ENCODE peak calls at places on chromosomes 16 and 17, in four cellular contexts. One of them, this sample, is unnamed.

GRCh38 chr17:1769826-1770477 is 8.1 kb downstream of the SERPINF1 start:
- DNase-seq in SK-N-SH: no peak
- DNase-seq in cardiac muscle cell: no peak
- DNase-seq in effector memory CD4-positive, alpha-beta T cell: no peak
- DNase-seq in this sample: no peak

GRCh38 chr17:75130632-75131277 is 787 bp downstream of the NT5C start:
- DNase-seq in cardiac muscle cell: peak
- DNase-seq in effector memory CD4-positive, alpha-beta T cell: no peak
- DNase-seq in SK-N-SH: peak
- DNase-seq in this sample: peak

GRCh38 chr17:80246726-80247125 is 13.9 kb upstream of the RNF213 start:
- DNase-seq in cardiac muscle cell: no peak
- DNase-seq in SK-N-SH: peak
- DNase-seq in effector memory CD4-positive, alpha-beta T cell: no peak
- DNase-seq in this sample: no peak

GRCh38 chr16:72739577-72739976 is 308.4 kb downstream of the ZFHX3 start:
- DNase-seq in effector memory CD4-positive, alpha-beta T cell: no peak
- DNase-seq in cardiac muscle cell: peak
- DNase-seq in SK-N-SH: no peak
- DNase-seq in this sample: no peak

GRCh38 chr17:45305532-45306087 is 11.2 kb downstream of the MAP3K14 start:
- DNase-seq in effector memory CD4-positive, alpha-beta T cell: no peak
- DNase-seq in SK-N-SH: no peak
- DNase-seq in cardiac muscle cell: no peak
- DNase-seq in this sample: no peak

GRCh38 chr17:72393553-72393952 is 272.7 kb downstream of the SOX9 start:
- DNase-seq in cardiac muscle cell: no peak
- DNase-seq in effector memory CD4-positive, alpha-beta T cell: no peak
- DNase-seq in SK-N-SH: no peak
- DNase-seq in this sample: no peak

GRCh38 chr17:37276475-37276874 is 99.3 kb upstream of the C17orf78 start:
- DNase-seq in SK-N-SH: no peak
- DNase-seq in cardiac muscle cell: no peak
- DNase-seq in effector memory CD4-positive, alpha-beta T cell: no peak
- DNase-seq in this sample: no peak

GRCh38 chr17:69417545-69418483 is 3.3 kb downstream of the MAP2K6 start:
- DNase-seq in cardiac muscle cell: no peak
- DNase-seq in SK-N-SH: no peak
- DNase-seq in effector memory CD4-positive, alpha-beta T cell: no peak
- DNase-seq in this sample: no peak

GRCh38 chr17:6541886-6542285 is 14.5 kb downstream of the PITPNM3 start:
- DNase-seq in SK-N-SH: no peak
- DNase-seq in cardiac muscle cell: no peak
- DNase-seq in effector memory CD4-positive, alpha-beta T cell: no peak
- DNase-seq in this sample: peak

DNA sequence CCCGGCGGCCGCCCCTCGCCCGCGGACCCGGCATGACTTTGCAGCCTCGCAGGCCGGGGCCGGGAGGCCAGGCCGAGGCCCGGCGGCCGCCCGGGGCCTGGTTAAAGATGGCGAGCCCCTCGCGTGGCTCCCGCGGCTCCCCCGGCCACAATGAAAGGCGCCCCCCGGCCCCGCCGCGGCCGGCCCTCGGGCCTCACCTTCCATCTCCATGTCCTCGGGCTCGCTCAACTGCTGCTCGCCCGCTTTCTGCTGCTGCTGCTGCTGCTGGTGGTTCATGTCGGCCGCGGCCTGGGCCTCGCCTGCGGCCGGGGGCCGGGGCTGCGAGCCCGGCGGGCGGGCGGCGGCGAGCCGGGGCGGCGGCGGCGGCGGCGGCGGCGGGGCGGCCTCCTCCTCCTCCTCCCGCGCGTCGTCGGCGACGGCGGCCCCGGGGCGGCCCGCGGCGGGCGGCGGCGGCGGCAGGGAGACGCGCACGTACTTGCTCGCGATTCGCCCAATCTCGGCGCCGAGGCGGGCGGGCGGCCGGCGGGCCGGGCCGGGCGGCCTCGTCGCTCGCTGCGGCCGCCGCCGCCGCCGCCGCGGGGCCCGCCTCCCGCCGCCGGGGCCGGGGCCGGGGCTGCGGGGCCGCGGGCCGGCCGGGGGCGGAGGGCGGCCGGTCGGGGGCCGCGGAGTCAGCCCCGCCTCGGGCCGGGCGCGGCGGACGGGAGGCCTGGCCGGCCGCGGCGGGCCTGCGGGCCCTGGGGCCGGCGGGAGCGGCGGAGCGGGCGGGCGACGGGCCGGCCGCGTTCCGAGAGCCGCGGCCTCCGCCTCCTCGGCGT is 489 bp downstream of the USP7 start:
- DNase-seq in cardiac muscle cell: peak
- DNase-seq in SK-N-SH: peak
- DNase-seq in effector memory CD4-positive, alpha-beta T cell: no peak
- DNase-seq in this sample: no peak
- H3K27ac ChIP-seq in cardiac muscle cell: peak
- H3K27ac ChIP-seq in SK-N-SH: peak
- H3K27ac ChIP-seq in effector memory CD4-positive, alpha-beta T cell: peak
- H3K27ac ChIP-seq in this sample: no peak

GRCh38 chr17:43074869-43075268 is 49.8 kb downstream of the RND2 start:
- DNase-seq in cardiac muscle cell: no peak
- DNase-seq in SK-N-SH: no peak
- DNase-seq in effector memory CD4-positive, alpha-beta T cell: no peak
- DNase-seq in this sample: no peak
- H3K27ac ChIP-seq in cardiac muscle cell: no peak
- H3K27ac ChIP-seq in SK-N-SH: no peak
- H3K27ac ChIP-seq in effector memory CD4-positive, alpha-beta T cell: no peak
- H3K27ac ChIP-seq in this sample: no peak

DNA sequence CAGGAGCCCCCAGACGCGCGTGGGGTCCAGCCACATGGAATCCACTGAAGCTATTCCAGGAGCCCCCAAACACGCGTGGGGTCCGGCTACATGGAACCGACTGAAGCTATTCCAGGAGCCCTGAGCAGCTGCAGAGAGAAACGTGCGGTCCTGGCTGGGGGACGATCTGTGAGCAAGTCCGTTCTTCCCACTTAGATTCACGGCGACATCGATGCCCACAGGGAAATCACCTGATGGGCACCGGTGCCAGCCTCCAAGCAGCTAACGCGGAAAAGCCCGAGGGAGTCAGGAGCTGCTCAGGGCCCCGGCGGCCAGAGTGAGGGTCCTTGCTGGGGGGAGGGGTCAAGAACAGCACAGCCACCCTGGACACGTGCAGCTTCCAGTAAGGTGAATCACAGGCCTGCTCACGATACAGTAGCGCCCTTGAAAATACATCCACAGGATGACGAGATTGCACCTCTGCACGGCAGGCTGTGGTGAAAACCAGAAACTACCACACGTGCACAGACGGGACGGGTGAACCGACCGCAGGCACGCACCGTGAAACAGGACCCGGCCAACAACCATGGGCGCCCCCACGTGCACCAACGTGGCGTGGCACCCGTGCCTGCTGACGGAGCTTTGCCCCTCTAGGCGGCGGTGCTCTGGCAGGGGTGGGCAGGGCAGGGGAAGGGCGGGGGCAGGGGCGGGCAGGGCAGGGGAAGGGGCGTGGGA is 77.7 kb upstream of the GNG13 start:
- DNase-seq in SK-N-SH: peak
- DNase-seq in cardiac muscle cell: no peak
- DNase-seq in effector memory CD4-positive, alpha-beta T cell: no peak
- DNase-seq in this sample: no peak
- H3K27ac ChIP-seq in SK-N-SH: no peak
- H3K27ac ChIP-seq in cardiac muscle cell: no peak
- H3K27ac ChIP-seq in effector memory CD4-positive, alpha-beta T cell: no peak
- H3K27ac ChIP-seq in this sample: no peak

DNA sequence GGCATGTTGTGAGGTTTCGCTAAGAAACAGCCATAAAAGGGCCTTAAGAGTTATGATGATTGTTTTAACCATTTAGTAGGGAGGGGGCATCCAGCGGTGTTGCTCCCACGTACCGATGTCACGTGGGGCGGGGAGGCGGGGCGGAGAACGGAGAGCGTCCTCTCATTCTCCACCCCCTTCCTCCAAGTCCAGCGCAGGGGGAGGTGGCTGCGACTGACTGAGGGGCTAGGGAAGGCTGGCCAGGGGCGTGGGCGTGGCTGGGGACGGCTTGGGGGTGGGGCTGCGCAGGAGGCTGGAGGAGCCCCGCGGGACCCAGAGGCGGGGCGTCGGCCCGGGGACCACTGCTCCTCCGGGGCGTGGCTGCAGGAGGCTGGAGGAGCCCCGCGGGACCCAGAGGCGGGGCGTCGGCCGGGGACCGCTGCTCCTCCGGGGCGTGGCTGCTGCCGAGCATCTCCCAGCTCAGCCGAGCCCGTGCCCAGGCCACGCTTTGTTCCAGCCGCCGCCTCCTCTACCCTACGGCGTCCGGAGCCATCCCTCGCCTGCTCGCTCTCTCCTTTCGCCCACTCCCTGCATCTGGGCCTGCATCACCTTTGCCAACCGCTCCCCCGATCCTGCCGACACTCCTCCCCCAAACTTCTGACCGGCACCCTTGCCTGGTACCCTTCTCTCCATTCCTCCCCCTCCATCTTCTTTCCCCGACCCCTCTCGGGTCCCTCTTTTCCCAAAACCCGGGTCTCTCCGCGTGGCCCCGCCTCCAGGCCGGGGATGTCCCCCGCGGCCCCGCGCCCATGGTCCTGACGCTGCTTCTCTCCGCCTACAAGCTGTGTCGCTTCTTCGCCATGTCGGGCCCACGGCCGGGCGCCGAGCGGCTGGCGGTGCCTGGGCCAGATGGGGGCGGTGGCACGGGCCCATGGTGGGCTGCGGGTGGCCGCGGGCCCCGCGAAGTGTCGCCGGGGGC is at the start of gene SARM1:
- DNase-seq in effector memory CD4-positive, alpha-beta T cell: peak
- DNase-seq in cardiac muscle cell: peak
- DNase-seq in SK-N-SH: peak
- DNase-seq in this sample: peak
- H3K27ac ChIP-seq in effector memory CD4-positive, alpha-beta T cell: peak
- H3K27ac ChIP-seq in cardiac muscle cell: peak
- H3K27ac ChIP-seq in SK-N-SH: peak
- H3K27ac ChIP-seq in this sample: peak

GRCh38 chr16:66359811-66360608 is 6.5 kb upstream of the CDH5 start:
- DNase-seq in cardiac muscle cell: no peak
- DNase-seq in effector memory CD4-positive, alpha-beta T cell: no peak
- DNase-seq in SK-N-SH: no peak
- DNase-seq in this sample: no peak
- H3K27ac ChIP-seq in cardiac muscle cell: no peak
- H3K27ac ChIP-seq in effector memory CD4-positive, alpha-beta T cell: no peak
- H3K27ac ChIP-seq in SK-N-SH: no peak
- H3K27ac ChIP-seq in this sample: no peak

DNA sequence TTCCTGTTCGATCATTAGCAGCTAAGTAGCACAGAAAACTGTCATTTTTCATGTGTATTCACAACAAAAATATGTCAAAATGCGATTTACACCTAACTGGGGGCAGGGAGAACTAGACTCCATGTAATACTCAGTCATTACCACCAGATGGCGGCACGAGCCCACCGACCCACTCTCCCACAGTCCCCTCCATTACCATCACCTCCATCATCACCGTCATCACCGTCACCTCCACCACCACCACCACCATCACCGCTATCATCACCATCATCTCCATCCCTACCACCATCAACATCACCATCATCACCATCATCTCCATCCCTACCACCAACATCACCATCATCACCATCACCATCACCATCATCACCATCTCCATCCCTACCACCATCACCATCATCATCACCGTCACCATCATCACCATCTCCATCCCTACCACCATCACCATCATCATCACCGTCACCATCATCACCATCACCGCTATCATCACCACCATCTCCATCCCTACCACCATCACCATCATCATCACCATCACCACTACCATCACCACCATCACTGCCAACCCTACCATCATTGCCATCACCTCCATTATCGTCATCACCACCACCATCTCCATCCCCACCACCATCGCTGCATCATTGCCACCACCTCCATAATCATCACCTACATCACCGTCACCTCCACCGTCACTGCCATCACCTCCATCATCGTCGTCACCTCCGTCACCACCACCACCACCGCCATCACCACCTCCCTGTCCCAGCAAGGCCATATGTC is 14.4 kb downstream of the NDUFAF8 start:
- DNase-seq in SK-N-SH: peak
- DNase-seq in effector memory CD4-positive, alpha-beta T cell: peak
- DNase-seq in cardiac muscle cell: peak
- DNase-seq in this sample: peak
- H3K27ac ChIP-seq in SK-N-SH: no peak
- H3K27ac ChIP-seq in effector memory CD4-positive, alpha-beta T cell: no peak
- H3K27ac ChIP-seq in cardiac muscle cell: no peak
- H3K27ac ChIP-seq in this sample: no peak

GRCh38 chr17:627051-627450 is 87.6 kb downstream of the VPS53 start:
- DNase-seq in cardiac muscle cell: no peak
- DNase-seq in effector memory CD4-positive, alpha-beta T cell: no peak
- DNase-seq in SK-N-SH: no peak
- DNase-seq in this sample: no peak

GRCh38 chr17:623121-623520 is 91.5 kb downstream of the VPS53 start:
- DNase-seq in effector memory CD4-positive, alpha-beta T cell: no peak
- DNase-seq in cardiac muscle cell: no peak
- DNase-seq in SK-N-SH: no peak
- DNase-seq in this sample: no peak

GRCh38 chr17:628089-628488 is 86.5 kb downstream of the VPS53 start:
- DNase-seq in effector memory CD4-positive, alpha-beta T cell: no peak
- DNase-seq in SK-N-SH: no peak
- DNase-seq in cardiac muscle cell: no peak
- DNase-seq in this sample: no peak

GRCh38 chr17:624341-624860 is 90.2 kb downstream of the VPS53 start:
- DNase-seq in cardiac muscle cell: no peak
- DNase-seq in SK-N-SH: no peak
- DNase-seq in effector memory CD4-positive, alpha-beta T cell: no peak
- DNase-seq in this sample: no peak

DNA sequence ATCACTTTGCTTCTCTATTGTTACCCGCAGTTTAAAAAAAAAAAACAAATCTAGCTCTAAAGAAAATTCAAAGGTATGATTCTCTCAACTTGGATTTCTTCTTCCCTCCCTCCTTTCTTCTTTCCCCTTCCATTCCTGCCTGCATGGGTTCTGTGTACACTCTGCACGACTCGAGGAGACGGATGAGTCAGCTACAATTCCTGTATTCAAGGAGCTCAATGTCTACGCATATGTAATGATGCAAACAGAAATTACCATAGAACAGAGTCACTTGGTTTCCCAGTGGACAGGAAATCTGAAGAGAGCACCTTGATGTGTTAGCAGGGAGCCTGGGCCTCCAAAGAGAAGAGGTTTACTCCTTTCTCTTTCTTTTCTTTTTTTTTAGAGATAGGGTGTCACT is 92.3 kb downstream of the VPS53 start:
- DNase-seq in effector memory CD4-positive, alpha-beta T cell: no peak
- DNase-seq in cardiac muscle cell: no peak
- DNase-seq in SK-N-SH: no peak
- DNase-seq in this sample: no peak
- H3K27ac ChIP-seq in effector memory CD4-positive, alpha-beta T cell: no peak
- H3K27ac ChIP-seq in cardiac muscle cell: no peak
- H3K27ac ChIP-seq in SK-N-SH: no peak
- H3K27ac ChIP-seq in this sample: no peak

This sample was measured in caudate nucleus.